ENCODE peak calls at places on chromosome 15, in five cellular contexts. A, O, M, E and G are unnamed samples.

GRCh38 chr15:53976844-53977392 is 1.3 kb upstream of the UNC13C start:
- DNase-seq in E (no peak), M (no peak), A (no peak), O (peak; percentile 37), G (peak; percentile 44)

GRCh38 chr15:62782896-62783295 is 259.7 kb upstream of the TPM1 start:
- DNase-seq in A (no peak), O (no peak), M (no peak), E (no peak), G (no peak)

GRCh38 chr15:47376190-47376589 is 341.1 kb upstream of the SEMA6D start:
- DNase-seq in O (no peak), M (no peak), E (no peak), A (no peak), G (no peak)

GRCh38 chr15:50315814-50316630 is 39.0 kb downstream of the GABPB1 start:
- DNase-seq in E (no peak), O (peak; percentile 62), M (no peak), A (no peak), G (peak; percentile 40)

GRCh38 chr15:82951472-82952155 is 906 bp downstream of the HOMER2 start:
- DNase-seq in E (no peak), O (peak; percentile 12), A (no peak), M (no peak), G (no peak)

GRCh38 chr15:62569460-62570404 is 404.6 kb upstream of the C2CD4B start:
- DNase-seq in O (no peak), A (peak; percentile 79), E (peak; percentile 83), M (peak; percentile 64), G (no peak)

GRCh38 chr15:77897896-77898406 is 179.6 kb downstream of the TBC1D2B start:
- DNase-seq in O (no peak), M (no peak), E (peak; percentile 57), A (no peak), G (no peak)

GRCh38 chr15:40238927-40239591 is at the start of gene PAK6:
- DNase-seq in E (peak; percentile 84), A (no peak), M (no peak), O (peak; percentile 87), G (peak; percentile 98)

GRCh38 chr15:91694131-91694828 is 159.2 kb upstream of the SLCO3A1 start:
- DNase-seq in M (peak; percentile 39), A (no peak), O (peak; percentile 13), E (no peak), G (no peak)

GRCh38 chr15:39575180-39575579 is 5.7 kb upstream of the THBS1 start:
- DNase-seq in M (no peak), A (no peak), O (no peak), E (no peak), G (no peak)

GRCh38 chr15:62719316-62719715 is 323.2 kb upstream of the TPM1 start:
- DNase-seq in E (no peak), M (no peak), A (peak; percentile 9), O (no peak), G (no peak)

GRCh38 chr15:40420071-40420713 is 14.6 kb downstream of the IVD start:
- DNase-seq in E (no peak), O (no peak), M (peak; percentile 55), A (no peak), G (no peak)

GRCh38 chr15:71532994-71533393 is 277.4 kb upstream of the NR2E3 start:
- DNase-seq in M (no peak), A (no peak), E (no peak), O (peak; percentile 75), G (peak; percentile 51)

GRCh38 chr15:64942356-64942755 is 30.7 kb downstream of the ANKDD1A start:
- DNase-seq in A (no peak), O (no peak), E (no peak), M (no peak), G (no peak)

GRCh38 chr15:69526086-69526485 is 73.5 kb downstream of the RPLP1 start:
- DNase-seq in M (peak; percentile 37), A (no peak), E (no peak), O (no peak), G (no peak)

GRCh38 chr15:88701561-88702095 is 62.8 kb downstream of the ISG20 start:
- DNase-seq in E (no peak), M (no peak), O (peak; percentile 69), A (no peak), G (peak; percentile 81)

GRCh38 chr15:101613130-101614000 is 38.8 kb downstream of the TM2D3 start:
- DNase-seq in M (peak; percentile 90), A (no peak), O (no peak), E (no peak), G (no peak)

GRCh38 chr15:80660114-80660513 is 35.0 kb upstream of the ABHD17C start:
- DNase-seq in A (no peak), M (no peak), O (peak; percentile 79), E (no peak), G (peak; percentile 47)

GRCh38 chr15:45363334-45363733 is 15.0 kb downstream of the GATM start:
- DNase-seq in A (no peak), E (no peak), M (no peak), O (no peak), G (no peak)

GRCh38 chr15:74995779-74996765 is 709 bp downstream of the SCAMP5 start:
- DNase-seq in A (no peak), M (no peak), E (no peak), O (peak; percentile 74), G (peak; percentile 86)

GRCh38 chr15:65833501-65834220 is 35.6 kb upstream of the RAB11A start:
- DNase-seq in M (no peak), A (no peak), E (no peak), O (no peak), G (no peak)

GRCh38 chr15:93143186-93143585 is 54.2 kb upstream of the RGMA start:
- DNase-seq in A (no peak), E (no peak), O (no peak), M (no peak), G (no peak)
- H3K27me3 ChIP-seq in A (no peaks in the 10 kb centered on the region), E (no peaks in the 10 kb centered on the region), O (no peaks in the 10 kb centered on the region), M (no peaks in the 10 kb centered on the region), G (peaks cover 2% of the 10 kb centered on the region)

GRCh38 chr15:67147410-67147949 is 82.1 kb downstream of the SMAD3 start:
- DNase-seq in O (no peak), M (no peak), E (no peak), A (no peak), G (no peak)

GRCh38 chr15:67149068-67149841 is 83.9 kb downstream of the SMAD3 start:
- DNase-seq in E (no peak), A (no peak), O (peak; percentile 49), M (no peak), G (no peak)

GRCh38 chr15:67149859-67150824 is 84.7 kb downstream of the SMAD3 start:
- DNase-seq in E (no peak), A (peak; percentile 97), O (peak; percentile 76), M (peak; percentile 67), G (peak; percentile 63)

GRCh38 chr15:67146875-67147381 is 81.5 kb downstream of the SMAD3 start:
- DNase-seq in M (no peak), O (peak; percentile 55), E (no peak), A (no peak), G (no peak)

DNA sequence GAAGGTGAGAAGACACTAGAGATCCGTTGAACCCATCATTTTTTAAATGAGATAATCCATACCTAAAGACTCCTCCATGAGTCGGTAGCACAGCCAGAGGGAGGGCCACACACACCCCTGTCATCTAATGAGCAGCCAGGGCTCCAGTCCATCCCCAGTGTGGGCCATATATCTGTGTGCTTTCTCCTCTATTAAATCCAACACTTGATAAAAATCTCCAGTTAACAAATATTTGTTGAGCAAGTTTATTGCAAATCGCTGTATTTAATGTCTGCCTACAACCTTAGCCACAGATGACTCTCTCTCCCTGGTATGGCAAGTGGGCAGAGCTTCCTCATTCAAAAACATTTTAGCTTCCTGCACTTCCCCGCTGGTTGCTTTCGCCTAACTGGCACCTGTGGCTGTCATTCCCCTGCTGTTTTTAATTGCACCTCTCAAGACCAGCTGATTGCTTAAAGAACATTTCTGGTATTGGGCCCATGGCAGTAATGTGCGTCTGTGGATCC is 82.8 kb downstream of the SMAD3 start:
- DNase-seq in O (no peak), A (peak; percentile 73), E (no peak), M (no peak), G (no peak)
- H3K4me3 ChIP-seq in O (no peak overlapping the region), A (no peak overlapping the region), E (no peak overlapping the region), M (no peak overlapping the region), G (no peak overlapping the region)

GRCh38 chr15:90079619-90080559 is 22.4 kb downstream of the IDH2 start:
- DNase-seq in A (no peak), E (no peak), O (no peak), M (no peak), G (no peak)
- H3K36me3 ChIP-seq in A (peaks cover 29% of the 10 kb centered on the region), E (peaks cover 57% of the 10 kb centered on the region), O (no peaks in the 10 kb centered on the region), M (peaks cover 67% of the 10 kb centered on the region), G (peaks cover 3% of the 10 kb centered on the region)

GRCh38 chr15:99103279-99103678 is 1.6 kb upstream of the SYNM start:
- DNase-seq in M (no peak), O (no peak), A (no peak), E (no peak), G (no peak)
- H3K27me3 ChIP-seq in M (peaks cover 12% of the 10 kb centered on the region), O (peaks cover 60% of the 10 kb centered on the region), A (peaks cover 14% of the 10 kb centered on the region), E (peaks cover 55% of the 10 kb centered on the region), G (peaks cover 44% of the 10 kb centered on the region)

GRCh38 chr15:26628879-26629529 is 143.9 kb downstream of the GABRB3 start:
- DNase-seq in M (peak; percentile 68), O (peak; percentile 87), E (peak; percentile 90), A (no peak), G (peak; percentile 90)
- H3K4me3 ChIP-seq in M (peak overlapping the region; percentile 62), O (peak overlapping the region; percentile 41), E (peak overlapping the region; percentile 33), A (peak overlapping the region; percentile 29), G (peak overlapping the region; percentile 43)

DNA sequence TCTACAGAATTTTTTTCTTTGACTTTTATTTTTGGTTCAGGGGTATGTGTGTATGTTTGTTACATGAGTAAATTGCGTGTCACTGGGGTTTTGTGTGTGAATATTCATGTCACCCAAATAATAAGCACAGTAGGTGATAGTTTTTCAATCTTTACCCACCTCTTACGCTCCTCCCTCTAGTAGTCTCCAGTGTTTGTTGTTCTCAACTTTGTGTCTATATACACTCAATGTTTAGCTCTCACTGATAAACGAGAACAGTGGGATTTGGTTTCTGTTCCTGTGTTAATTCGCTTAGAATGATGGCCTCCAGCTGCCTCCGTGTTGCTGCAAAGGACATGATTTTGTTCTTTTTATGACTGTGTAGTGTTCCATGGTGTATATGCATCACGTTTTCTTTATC is 54.4 kb downstream of the MEF2A start:
- DNase-seq in A (no peak), E (no peak), M (no peak), O (no peak), G (no peak)
- H3K36me3 ChIP-seq in A (no peaks in the 10 kb centered on the region), E (no peaks in the 10 kb centered on the region), M (no peaks in the 10 kb centered on the region), O (no peaks in the 10 kb centered on the region), G (no peaks in the 10 kb centered on the region)